ENCODE peak calls at places on chromosomes 2 and 18, in eight cellular contexts. X is AG04449, P is GM13977, O is A549, D is B cell, Q is fibroblast of pulmonary artery, T is psoas muscle, I is foreskin fibroblast. M is an unnamed sample.

GRCh38 chr18:14189858-14190257 is 57.6 kb upstream of the ZNF519 start:
- DNase-seq in X (no peak), P (no peak), O (peak), D (no peak), Q (peak), T (no peak), I (peak), M (no peak)

GRCh38 chr18:2515908-2516625 is 55.2 kb downstream of the METTL4 start:
- DNase-seq in X (peak), P (no peak), O (peak), D (no peak), Q (peak), T (no peak), I (peak), M (no peak)

GRCh38 chr2:51103205-51103604 is 71.3 kb upstream of the NRXN1 start:
- DNase-seq in X (no peak), P (no peak), O (no peak), D (no peak), Q (peak), T (no peak), I (peak), M (no peak)

GRCh38 chr2:208565690-208566421 is 159.3 kb downstream of the PTH2R start:
- DNase-seq in X (no peak), P (no peak), O (no peak), D (no peak), Q (no peak), T (no peak), I (no peak), M (no peak)

GRCh38 chr2:119148082-119148715 is 10.4 kb downstream of the C1QL2 start:
- DNase-seq in X (no peak), P (no peak), O (no peak), D (no peak), Q (no peak), T (no peak), I (no peak), M (no peak)

GRCh38 chr2:170968205-170969003 is 39.4 kb downstream of the GORASP2 start:
- DNase-seq in X (no peak), P (no peak), O (no peak), D (no peak), Q (no peak), T (no peak), I (no peak), M (no peak)

GRCh38 chr18:54149078-54149697 is 75.3 kb downstream of the MBD2 start:
- DNase-seq in X (peak), P (peak), O (peak), D (no peak), Q (peak), T (no peak), I (peak), M (no peak)

GRCh38 chr2:55391615-55392242 is 27.9 kb downstream of the CCDC88A start:
- DNase-seq in X (no peak), P (no peak), O (no peak), D (no peak), Q (no peak), T (no peak), I (no peak), M (no peak)

GRCh38 chr2:135936524-135936923 is 48.9 kb downstream of the DARS1 start:
- DNase-seq in X (no peak), P (no peak), O (no peak), D (no peak), Q (no peak), T (no peak), I (no peak), M (no peak)

GRCh38 chr2:100924520-100925451 is 77.3 kb upstream of the RPL31 start:
- DNase-seq in X (no peak), P (peak), O (no peak), D (no peak), Q (peak), T (no peak), I (no peak), M (no peak)

GRCh38 chr2:128457006-128457604 is 138.4 kb upstream of the HS6ST1 start:
- DNase-seq in X (no peak), P (no peak), O (no peak), D (no peak), Q (no peak), T (no peak), I (no peak), M (peak)

GRCh38 chr2:205030695-205031094 is 485.4 kb downstream of the PARD3B start:
- DNase-seq in X (no peak), P (no peak), O (no peak), D (no peak), Q (no peak), T (no peak), I (no peak), M (no peak)

GRCh38 chr18:9719421-9719981 is 11.4 kb downstream of the RAB31 start:
- DNase-seq in X (no peak), P (no peak), O (peak), D (no peak), Q (peak), T (no peak), I (peak), M (no peak)

GRCh38 chr18:48098538-48098937 is 168.1 kb upstream of the SMAD2 start:
- DNase-seq in X (no peak), P (no peak), O (no peak), D (no peak), Q (no peak), T (no peak), I (no peak), M (no peak)

GRCh38 chr2:239052720-239053665 is 205.1 kb downstream of the TWIST2 start:
- DNase-seq in X (no peak), P (no peak), O (no peak), D (no peak), Q (no peak), T (peak), I (no peak), M (no peak)

GRCh38 chr18:13463526-13463925 is 245.0 kb downstream of the LDLRAD4 start:
- DNase-seq in X (no peak), P (no peak), O (no peak), D (no peak), Q (no peak), T (no peak), I (no peak), M (no peak)

GRCh38 chr18:24212939-24213338 is 74.1 kb downstream of the CABYR start:
- DNase-seq in X (peak), P (no peak), O (no peak), D (no peak), Q (peak), T (no peak), I (peak), M (no peak)

GRCh38 chr2:16553222-16553621 is 112.4 kb downstream of the CYRIA start:
- DNase-seq in X (no peak), P (no peak), O (peak), D (peak), Q (peak), T (no peak), I (no peak), M (no peak)

GRCh38 chr18:56473400-56474059 is 164.9 kb downstream of the TXNL1 start:
- DNase-seq in X (no peak), P (no peak), O (no peak), D (no peak), Q (no peak), T (no peak), I (no peak), M (no peak)

GRCh38 chr2:239046822-239047221 is 198.9 kb downstream of the TWIST2 start:
- DNase-seq in X (no peak), P (no peak), O (no peak), D (no peak), Q (no peak), T (no peak), I (no peak), M (no peak)

DNA sequence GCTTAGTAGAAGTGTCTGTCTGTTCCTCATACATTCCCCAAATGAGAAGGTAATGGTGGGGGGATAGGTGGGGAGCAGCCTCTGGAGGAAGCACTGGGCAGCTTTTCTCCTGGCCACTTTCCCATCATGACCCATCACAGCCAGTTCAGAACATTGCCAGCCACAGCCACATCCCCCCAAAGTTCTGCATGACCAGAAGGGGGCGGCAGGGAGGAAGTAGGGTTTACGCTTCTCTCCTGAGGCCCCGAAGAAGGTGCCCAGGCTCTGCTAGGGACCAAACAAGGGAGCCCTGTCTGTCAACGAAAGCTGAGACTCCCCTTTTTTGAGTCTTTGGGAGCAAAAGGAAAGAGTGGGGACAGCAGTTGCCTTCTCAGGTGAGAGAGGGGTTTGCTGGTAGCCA is 7.7 kb downstream of the IGFBP5 start:
- DNase-seq in X (no peak), P (no peak), O (peak), D (no peak), Q (no peak), T (no peak), I (no peak), M (no peak)
- TF ChIP-seq CTCF in X (peak), P (peak), O (peak), D (peak), Q (peak), T (peak), I (peak), M (peak)

GRCh38 chr18:62239475-62239874 is 52.4 kb downstream of the RELCH start:
- DNase-seq in X (no peak), P (no peak), O (no peak), D (no peak), Q (no peak), T (no peak), I (no peak), M (no peak)
- TF ChIP-seq CTCF in X (no peak), P (no peak), O (no peak), D (no peak), Q (peak), T (no peak), I (no peak), M (no peak)

DNA sequence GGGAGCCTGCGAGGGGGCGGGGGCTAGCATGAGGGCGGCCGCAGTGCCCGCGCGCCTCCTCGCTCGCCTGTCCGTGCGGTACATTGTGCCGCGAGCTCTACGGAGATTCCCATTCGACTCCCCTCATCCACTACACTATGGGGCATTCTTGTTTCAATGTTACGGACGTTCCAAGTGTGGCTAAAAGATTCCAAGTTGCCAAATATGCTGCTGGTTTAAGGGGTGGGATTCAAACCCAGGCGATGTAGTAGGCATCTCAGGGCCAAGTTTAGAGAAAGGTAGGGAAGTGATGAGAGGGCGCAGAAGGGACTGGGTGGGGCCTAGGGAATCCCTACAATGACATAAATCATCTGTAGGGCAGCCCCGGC is 10.0 kb upstream of the CRYBA2 start:
- DNase-seq in X (no peak), P (no peak), O (no peak), D (no peak), Q (no peak), T (no peak), I (no peak), M (no peak)
- TF ChIP-seq CTCF in X (no peak), P (no peak), O (no peak), D (no peak), Q (no peak), T (no peak), I (no peak), M (peak)

GRCh38 chr18:5546660-5547059 is 2.9 kb upstream of the EPB41L3 start:
- DNase-seq in X (no peak), P (no peak), O (no peak), D (no peak), Q (peak), T (no peak), I (no peak), M (no peak)
- TF ChIP-seq CTCF in X (peak), P (peak), O (no peak), D (no peak), Q (peak), T (no peak), I (peak), M (no peak)

GRCh38 chr2:120306091-120306490 is 39.8 kb upstream of the INHBB start:
- DNase-seq in X (no peak), P (no peak), O (no peak), D (no peak), Q (no peak), T (no peak), I (no peak), M (no peak)

GRCh38 chr2:120307482-120307881 is 38.5 kb upstream of the INHBB start:
- DNase-seq in X (no peak), P (no peak), O (no peak), D (no peak), Q (no peak), T (no peak), I (no peak), M (no peak)

GRCh38 chr2:120308038-120308910 is 37.7 kb upstream of the INHBB start:
- DNase-seq in X (no peak), P (no peak), O (no peak), D (no peak), Q (no peak), T (no peak), I (no peak), M (no peak)

GRCh38 chr2:120303177-120303576 is 42.8 kb upstream of the INHBB start:
- DNase-seq in X (no peak), P (no peak), O (no peak), D (no peak), Q (no peak), T (no peak), I (no peak), M (no peak)

GRCh38 chr2:120305296-120305695 is 40.6 kb upstream of the INHBB start:
- DNase-seq in X (no peak), P (no peak), O (peak), D (no peak), Q (peak), T (no peak), I (no peak), M (no peak)
- TF ChIP-seq CTCF in X (peak), P (peak), O (no peak), D (no peak), Q (peak), T (peak), I (peak), M (no peak)

GRCh38 chr2:104318001-104318555 is 535.8 kb upstream of the POU3F3 start:
- DNase-seq in X (no peak), P (no peak), O (no peak), D (no peak), Q (no peak), T (no peak), I (no peak), M (no peak)

GRCh38 chr2:104321800-104322164 is 532.1 kb upstream of the POU3F3 start:
- DNase-seq in X (no peak), P (no peak), O (no peak), D (no peak), Q (no peak), T (no peak), I (no peak), M (no peak)

DNA sequence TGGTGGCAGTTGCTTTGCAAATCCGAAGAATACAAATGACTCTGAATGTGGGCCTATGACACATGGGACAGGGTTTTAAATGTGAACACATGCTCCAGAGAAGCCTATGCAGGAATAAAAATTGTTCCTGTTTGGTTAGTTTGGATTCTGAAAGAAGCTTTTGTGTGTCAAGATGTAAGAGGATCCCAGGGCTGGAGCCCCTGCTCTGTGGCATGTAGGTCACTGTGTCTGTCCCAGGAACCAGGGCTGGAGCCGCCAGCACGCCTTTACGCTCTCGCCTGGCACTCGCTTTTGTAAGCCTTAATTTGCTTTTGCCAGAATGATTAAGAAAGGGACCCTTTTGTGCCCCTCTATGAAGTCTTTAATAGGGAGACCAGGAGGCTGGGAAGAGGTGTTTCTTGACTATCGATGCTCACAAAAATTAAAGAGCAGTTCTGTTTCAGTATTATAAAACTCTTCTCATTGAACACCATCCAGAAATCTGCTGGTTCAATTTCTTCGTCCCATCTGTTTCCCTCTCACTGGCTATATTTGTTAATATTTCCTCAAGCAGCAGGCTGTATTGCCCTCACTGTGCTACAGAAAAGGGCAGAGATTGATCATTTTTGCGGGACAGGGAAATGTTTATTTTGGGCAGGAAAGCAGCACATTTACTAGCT is 532.6 kb upstream of the POU3F3 start:
- DNase-seq in X (no peak), P (no peak), O (no peak), D (no peak), Q (no peak), T (no peak), I (no peak), M (no peak)
- TF ChIP-seq CTCF in X (no peak), P (no peak), O (no peak), D (no peak), Q (no peak), T (no peak), I (no peak), M (no peak)

GRCh38 chr2:185472574-185472973 is 266.0 kb upstream of the FSIP2 start:
- DNase-seq in X (no peak), P (no peak), O (no peak), D (no peak), Q (no peak), T (no peak), I (no peak), M (no peak)
- TF ChIP-seq CTCF in X (no peak), P (no peak), O (no peak), D (no peak), Q (no peak), T (no peak), I (no peak), M (no peak)

GRCh38 chr2:11901351-11902069 is 155.1 kb downstream of the LPIN1 start:
- DNase-seq in X (no peak), P (no peak), O (no peak), D (no peak), Q (no peak), T (no peak), I (no peak), M (no peak)
- TF ChIP-seq CTCF in X (no peak), P (no peak), O (no peak), D (no peak), Q (no peak), T (no peak), I (no peak), M (no peak)

GRCh38 chr2:148555622-148556294 is 88.8 kb upstream of the EPC2 start:
- DNase-seq in X (no peak), P (no peak), O (no peak), D (no peak), Q (no peak), T (no peak), I (no peak), M (no peak)
- TF ChIP-seq CTCF in X (no peak), P (no peak), O (no peak), D (no peak), Q (no peak), T (no peak), I (no peak), M (no peak)

M was measured in mesothelial cell of epicardium.